ENCODE peak calls at places on chromosome 9, in seven cellular contexts. X is foreskin melanocyte, S is NCI-H226, K is mucosa of gallbladder, P is pancreas, H is GM13977, I is NCI-H345. C is an unnamed sample.

GRCh38 chr9:133731876-133732321 is 6.3 kb downstream of the SARDH start:
- DNase-seq in P (no peak), S (peak; percentile 86), I (peak; percentile 59), K (no peak), H (no peak), X (no peak), C (no peak)

GRCh38 chr9:4228606-4229005 is 71.3 kb downstream of the GLIS3 start:
- DNase-seq in H (no peak), K (no peak), S (peak; percentile 40), X (peak; percentile 21), I (no peak), P (no peak), C (no peak)

GRCh38 chr9:116208417-116209232 is 55.0 kb downstream of the PAPPA start:
- DNase-seq in K (no peak), I (no peak), S (peak; percentile 38), H (no peak), P (no peak), X (peak; percentile 18), C (no peak)

GRCh38 chr9:79955300-79955699 is 383.5 kb downstream of the TLE4 start:
- DNase-seq in P (no peak), H (no peak), K (no peak), X (no peak), S (no peak), I (no peak), C (no peak)

GRCh38 chr9:123769723-123770122 is 160.2 kb downstream of the DENND1A start:
- DNase-seq in H (no peak), X (no peak), P (no peak), K (no peak), I (no peak), S (no peak), C (no peak)

GRCh38 chr9:136351237-136351800 is 12.2 kb downstream of the DNLZ start:
- DNase-seq in K (no peak), P (no peak), S (no peak), I (no peak), X (no peak), H (no peak), C (no peak)

GRCh38 chr9:94799578-94800264 is 73.2 kb downstream of the AOPEP start:
- DNase-seq in K (no peak), P (no peak), I (no peak), S (peak; percentile 73), H (no peak), X (peak; percentile 71), C (no peak)

GRCh38 chr9:89172398-89172797 is 6.2 kb downstream of the SHC3 start:
- DNase-seq in K (no peak), H (no peak), P (no peak), S (no peak), I (no peak), X (no peak), C (no peak)

GRCh38 chr9:136943291-136944093 is 1.0 kb downstream of the FBXW5 start:
- DNase-seq in H (peak; percentile 81), I (peak; percentile 25), S (no peak), P (peak; percentile 76), K (no peak), X (no peak), C (no peak)

GRCh38 chr9:123360161-123361085 is 4.4 kb downstream of the CRB2 start:
- DNase-seq in P (no peak), K (no peak), X (no peak), H (peak; percentile 89), I (peak; percentile 13), S (peak; percentile 82), C (no peak)

GRCh38 chr9:4077499-4078102 is 222.3 kb downstream of the GLIS3 start:
- DNase-seq in X (peak; percentile 30), I (no peak), K (peak; percentile 85), H (peak; percentile 32), S (peak; percentile 86), P (peak; percentile 88), C (peak; percentile 21)

GRCh38 chr9:95457769-95458168 is 59.0 kb downstream of the PTCH1 start:
- DNase-seq in X (no peak), S (no peak), P (no peak), K (no peak), I (no peak), H (no peak), C (no peak)

GRCh38 chr9:94478755-94479730 is 75.8 kb upstream of the PCAT7 start:
- DNase-seq in P (peak; percentile 55), K (no peak), I (no peak), S (no peak), H (no peak), X (no peak), C (no peak)

C was measured in NK-92 treated with Interleukin-12 subunit alpha and Interleukin-12 subunit beta, amount 100 ng/mL, for 24 hours.